ENCODE peak calls at places on chromosomes 13 and 19, in four cellular contexts. D, A, Y and S are unnamed samples.

GRCh38 chr13:19836472-19836871 is 27.0 kb downstream of the ZMYM5 start:
- DNase-seq in Y (no peak), A (no peak), D (no peak), S (no peak)

GRCh38 chr19:35507561-35507960 is 5.9 kb downstream of the DMKN start:
- DNase-seq in A (no peak), D (no peak), Y (no peak), S (no peak)

GRCh38 chr13:47117268-47117667 is 220.4 kb upstream of the HTR2A start:
- DNase-seq in A (no peak), D (no peak), Y (peak), S (no peak)

GRCh38 chr19:2053601-2054389 is 2.8 kb upstream of the MKNK2 start:
- DNase-seq in A (no peak), Y (no peak), D (no peak), S (no peak)

GRCh38 chr13:44870456-44870929 is 118.8 kb downstream of the NUFIP1 start:
- DNase-seq in D (no peak), Y (no peak), A (no peak), S (no peak)

GRCh38 chr13:68982961-68983619 is 1124.5 kb upstream of the ATXN8OS start:
- DNase-seq in D (no peak), Y (no peak), A (no peak), S (no peak)

GRCh38 chr13:32902898-32903297 is 113.3 kb upstream of the KL start:
- DNase-seq in A (peak), Y (no peak), D (no peak), S (peak)

GRCh38 chr13:113898391-113898790 is 34.5 kb upstream of the GAS6 start:
- DNase-seq in Y (no peak), A (no peak), D (no peak), S (no peak)

GRCh38 chr19:45823182-45823581 is 8.1 kb upstream of the RSPH6A start:
- DNase-seq in A (no peak), D (no peak), Y (no peak), S (no peak)

GRCh38 chr19:18044825-18045304 is 36.9 kb downstream of the ARRDC2 start:
- DNase-seq in D (peak), A (no peak), Y (no peak), S (no peak)

GRCh38 chr13:44815507-44816074 is 173.7 kb downstream of the NUFIP1 start:
- DNase-seq in Y (peak), A (no peak), D (peak), S (peak)

GRCh38 chr19:47110521-47111080 is 3.0 kb downstream of the ZC3H4 start:
- DNase-seq in D (no peak), Y (no peak), A (no peak), S (no peak)